ENCODE peak calls at places on chromosomes 16 and 17, in five cellular contexts. L, M, H, E and Y are unnamed samples.

GRCh38 chr16:4882261-4882632 is 35.0 kb downstream of the UBN1 start:
- DNase-seq in L (peak; percentile 43), M (no peak), H (no peak), E (no peak), Y (no peak)

GRCh38 chr16:11076259-11077018 is 132.1 kb downstream of the CLEC16A start:
- DNase-seq in L (no peak), M (no peak), H (no peak), E (no peak), Y (no peak)

GRCh38 chr16:10949424-10949970 is 5.1 kb downstream of the CLEC16A start:
- DNase-seq in L (no peak), M (no peak), H (no peak), E (no peak), Y (no peak)

GRCh38 chr17:77755410-77755963 is 203.0 kb upstream of the TNRC6C start:
- DNase-seq in L (no peak), M (no peak), H (no peak), E (no peak), Y (no peak)

GRCh38 chr16:27633221-27633620 is 83.3 kb downstream of the KATNIP start:
- DNase-seq in L (no peak), M (no peak), H (no peak), E (no peak), Y (no peak)

GRCh38 chr16:78684040-78684611 is 584.7 kb downstream of the WWOX start:
- DNase-seq in L (peak; percentile 90), M (no peak), H (no peak), E (no peak), Y (peak; percentile 93)

GRCh38 chr16:86363836-86364618 is 146.3 kb upstream of the FOXF1 start:
- DNase-seq in L (no peak), M (no peak), H (peak; percentile 71), E (no peak), Y (no peak)

GRCh38 chr16:58234831-58235595 is 37.1 kb upstream of the CSNK2A2 start:
- DNase-seq in L (no peak), M (no peak), H (no peak), E (no peak), Y (no peak)

GRCh38 chr16:29990033-29990432 is 5.4 kb downstream of the HIRIP3 start:
- DNase-seq in L (no peak), M (no peak), H (no peak), E (no peak), Y (no peak)

GRCh38 chr16:62638324-62638911 is 602.2 kb upstream of the CDH8 start:
- DNase-seq in L (no peak), M (no peak), H (no peak), E (no peak), Y (no peak)

GRCh38 chr16:56861092-56861610 is 3.9 kb upstream of the SLC12A3 start:
- DNase-seq in L (no peak), M (no peak), H (no peak), E (no peak), Y (no peak)

GRCh38 chr17:4632583-4632923 is 8.9 kb downstream of the ALOX15 start:
- DNase-seq in L (no peak), M (no peak), H (no peak), E (no peak), Y (no peak)

GRCh38 chr17:60653569-60653968 is 24.1 kb upstream of the BCAS3 start:
- DNase-seq in L (no peak), M (no peak), H (no peak), E (no peak), Y (no peak)

GRCh38 chr16:87982491-87983415 is 31.5 kb downstream of the BANP start:
- DNase-seq in L (no peak), M (no peak), H (no peak), E (no peak), Y (peak; percentile 80)